ENCODE peak calls at places on chromosomes 5 and 9, in four cellular contexts. G is SK-N-SH, E is WTC11, F is K562. I is an unnamed sample.

GRCh38 chr5:144072518-144072927 is 97.9 kb downstream of the YIPF5 start:
- DNase-seq in G (no peak), E (no peak), F (no peak), I (no peak)

GRCh38 chr9:89996717-89997116 is 391.9 kb downstream of the GADD45G start:
- DNase-seq in G (no peak), E (no peak), F (no peak), I (peak; percentile 24)

GRCh38 chr5:149282027-149282965 is 10.6 kb downstream of the AFAP1L1 start:
- DNase-seq in G (no peak), E (no peak), F (no peak), I (no peak)

GRCh38 chr5:140182803-140183367 is 7.9 kb downstream of the CYSTM1 start:
- DNase-seq in G (no peak), E (no peak), F (peak; percentile 61), I (no peak)

GRCh38 chr5:180171568-180172094 is 37.4 kb downstream of the RASGEF1C start:
- DNase-seq in G (no peak), E (no peak), F (no peak), I (no peak)

GRCh38 chr9:98365227-98365669 is 109.8 kb upstream of the TBC1D2 start:
- DNase-seq in G (no peak), E (peak; percentile 30), F (peak; percentile 74), I (peak; percentile 9)

GRCh38 chr5:152072076-152072475 is 147.4 kb upstream of the GLRA1 start:
- DNase-seq in G (no peak), E (no peak), F (no peak), I (no peak)

GRCh38 chr5:102049517-102049916 is 246.6 kb downstream of the SLCO4C1 start:
- DNase-seq in G (no peak), E (no peak), F (no peak), I (no peak)

GRCh38 chr9:31119882-31120481 is 1264.5 kb upstream of the ACO1 start:
- DNase-seq in G (peak; percentile 2), E (peak; percentile 16), F (no peak), I (peak; percentile 19)

GRCh38 chr5:181223041-181223728 is at the start of gene TRIM41:
- DNase-seq in G (peak; percentile 89), E (peak; percentile 99), F (peak; percentile 99), I (peak; percentile 96)

GRCh38 chr9:27395484-27395921 is 98.6 kb upstream of the EQTN start:
- DNase-seq in G (no peak), E (no peak), F (no peak), I (no peak)

GRCh38 chr5:111976705-111977104 is 219.7 kb upstream of the NREP start:
- DNase-seq in G (no peak), E (no peak), F (no peak), I (no peak)
- TF ChIP-seq FOXJ3 in G (no peak), E (no peak), F (no peak), I (no peak)

GRCh38 chr5:171738501-171738900 is 47.1 kb upstream of the SMIM23 start:
- DNase-seq in G (no peak), E (no peak), F (no peak), I (no peak)
- TF ChIP-seq FOXJ3 in G (no peak), E (no peak), F (no peak), I (no peak)

GRCh38 chr5:14775857-14776256 is 95.7 kb downstream of the ANKH start:
- DNase-seq in G (no peak), E (no peak), F (no peak), I (no peak)
- TF ChIP-seq FOXJ3 in G (no peak), E (no peak), F (no peak), I (no peak)

GRCh38 chr5:45189481-45189880 is 380.7 kb downstream of the MRPS30 start:
- DNase-seq in G (no peak), E (no peak), F (no peak), I (no peak)
- TF ChIP-seq FOXJ3 in G (no peak), E (no peak), F (no peak), I (no peak)

DNA sequence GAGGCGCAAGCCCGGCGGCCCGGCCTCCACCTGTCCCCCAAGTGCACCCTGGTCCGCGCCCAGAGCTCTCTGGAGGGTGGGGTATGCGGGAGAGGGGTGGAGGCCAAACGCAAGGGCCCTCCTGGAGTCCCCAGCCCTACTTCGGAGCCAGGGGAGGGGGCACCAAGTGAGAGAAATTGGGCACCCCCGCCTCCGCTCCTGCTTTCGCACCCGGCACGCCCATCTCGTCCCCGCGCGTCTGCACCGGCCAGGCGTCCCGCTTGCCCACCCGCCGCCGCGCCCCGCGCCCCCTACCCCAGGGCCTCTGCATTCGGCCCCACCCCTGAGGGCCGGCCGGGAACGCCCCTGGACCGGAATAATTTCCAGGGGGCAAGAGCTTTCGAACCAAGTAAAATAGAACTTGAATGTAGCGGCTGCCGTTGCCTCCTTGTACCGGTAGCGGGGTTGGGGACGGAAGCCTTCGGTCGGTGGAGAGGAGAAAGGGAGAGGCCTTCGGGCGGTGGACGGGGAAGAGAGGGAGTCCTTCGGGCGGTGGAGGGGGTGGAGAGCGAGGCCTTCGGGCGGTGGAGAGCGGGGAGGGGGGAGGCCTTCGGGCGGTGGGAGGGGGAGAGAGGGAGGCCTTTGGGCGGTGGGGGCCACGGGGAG is 694 bp upstream of the PHPT1 start:
- DNase-seq in G (peak; percentile 85), E (peak; percentile 60), F (peak; percentile 61), I (peak; percentile 34)
- TF ChIP-seq FOXJ3 in G (no peak), E (no peak), F (no peak), I (no peak)

DNA sequence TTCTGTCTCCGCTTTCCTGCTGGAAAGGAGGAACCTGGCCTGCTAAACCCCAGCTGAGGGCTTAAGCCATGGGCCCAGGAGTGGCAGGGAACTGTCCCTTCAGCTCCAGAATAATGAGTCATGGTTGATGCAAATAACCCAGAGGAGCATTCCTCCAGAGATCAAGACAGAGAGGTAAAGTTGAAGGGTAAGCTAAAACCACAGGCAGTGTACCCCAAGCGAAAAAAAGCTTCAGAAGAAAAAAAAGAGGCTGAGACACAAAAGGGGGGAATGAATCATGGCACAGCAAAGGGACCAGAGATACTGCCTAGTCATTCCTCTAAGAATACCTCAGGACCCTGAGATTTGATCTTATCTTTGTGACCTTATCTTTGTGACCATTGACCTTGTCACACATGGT is 199.5 kb upstream of the TAS2R1 start:
- DNase-seq in G (no peak), E (no peak), F (no peak), I (no peak)
- TF ChIP-seq FOXJ3 in G (no peak), E (no peak), F (no peak), I (no peak)

DNA sequence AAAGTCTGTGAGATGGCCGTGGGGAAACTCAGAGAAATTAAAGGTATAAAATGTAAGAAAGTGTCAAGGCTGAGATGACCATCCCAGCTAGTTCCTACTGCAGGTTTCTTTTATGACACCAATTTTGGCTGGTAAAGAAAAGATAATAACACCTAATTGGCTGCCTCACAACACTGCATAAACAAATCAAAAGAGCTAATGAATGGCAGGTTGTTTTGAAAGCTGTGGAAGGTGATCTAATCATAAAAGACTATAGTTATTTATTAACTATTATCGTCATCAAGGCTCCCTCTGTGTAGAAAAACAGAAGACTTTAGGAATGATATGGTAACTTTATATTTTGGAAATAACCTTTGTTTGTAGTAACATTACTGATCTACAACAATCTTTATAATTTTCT is 3.5 kb upstream of the SPINK5 start:
- DNase-seq in G (no peak), E (no peak), F (no peak), I (no peak)
- TF ChIP-seq FOXJ3 in G (no peak), E (no peak), F (no peak), I (no peak)

GRCh38 chr9:5389109-5389732 is 48.5 kb downstream of the PLGRKT start:
- DNase-seq in G (no peak), E (no peak), F (peak; percentile 7), I (no peak)
- TF ChIP-seq FOXJ3 in G (no peak), E (no peak), F (no peak), I (no peak)

DNA sequence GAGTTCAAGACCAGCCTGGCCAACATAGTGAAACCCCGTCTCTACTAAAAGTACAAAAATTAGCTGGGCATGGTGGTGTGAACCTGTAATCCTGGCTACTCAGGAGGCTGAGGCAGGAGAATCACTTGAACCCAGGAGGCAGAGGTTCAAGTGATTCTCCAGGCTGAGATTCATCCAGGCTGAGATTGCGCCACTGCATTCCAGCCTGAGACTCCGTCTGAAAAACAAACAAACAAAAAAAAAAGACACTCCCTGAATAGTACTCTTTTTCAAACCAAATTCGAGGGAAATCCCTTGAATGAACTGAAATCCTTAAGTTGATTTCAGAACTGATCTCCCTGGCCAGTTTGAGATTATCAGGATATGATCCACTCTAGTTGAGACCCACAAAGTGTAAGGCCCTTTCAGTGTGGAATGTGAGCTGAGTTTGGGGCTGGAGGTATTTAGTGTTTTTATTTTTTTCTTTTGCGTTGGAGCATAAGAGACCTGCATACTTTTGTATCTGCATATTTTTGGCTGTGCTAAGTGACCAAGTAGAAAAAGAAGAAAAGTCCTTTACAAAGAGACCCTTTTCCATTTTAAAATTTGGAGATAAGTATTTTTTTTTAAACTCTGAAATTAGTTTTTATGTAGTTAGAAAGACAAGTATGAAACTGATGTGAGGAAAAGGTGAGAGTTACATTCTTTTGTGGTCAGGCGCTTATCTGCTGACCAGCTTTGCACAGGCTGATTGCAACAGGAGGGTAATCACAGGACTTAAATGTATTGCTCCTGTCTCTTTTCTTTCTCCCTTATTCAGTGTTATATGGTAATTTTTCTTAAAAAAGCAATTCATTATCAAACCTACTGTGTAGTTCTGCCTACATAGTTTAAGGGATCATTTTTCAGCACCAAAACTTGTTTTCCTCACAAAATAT is 42.9 kb downstream of the TMEFF1 start:
- DNase-seq in G (no peak), E (no peak), F (peak; percentile 11), I (no peak)
- TF ChIP-seq FOXJ3 in G (no peak), E (no peak), F (no peak), I (no peak)